ENCODE peak calls at places on chromosomes 4 and X, in nine cellular contexts. R is GM23248, T is prostate gland, P is HepG2, Z is aorta, C is IMR-90, U is GM12878, I is uterus, V is GM23338. L is an unnamed sample.

GRCh38 chr4:110628321-110629213 is 5.7 kb upstream of the PITX2 start:
- DNase-seq in V (peak; percentile 54), I (no peak), P (no peak), T (no peak), R (no peak), Z (peak; percentile 51), U (no peak), C (no peak), L (no peak)

GRCh38 chr4:121686265-121686664 is 10.5 kb downstream of the ANXA5 start:
- DNase-seq in Z (no peak), U (no peak), P (no peak), V (no peak), R (no peak), C (no peak), I (no peak), T (no peak), L (no peak)

GRCh38 chr4:116599859-116600258 is 485.5 kb downstream of the TRAM1L1 start:
- DNase-seq in T (no peak), U (no peak), Z (no peak), P (no peak), I (no peak), C (no peak), V (peak; percentile 52), R (no peak), L (peak; percentile 43)

GRCh38 chr4:113743690-113744089 is 17.8 kb downstream of the CAMK2D start:
- DNase-seq in V (no peak), C (no peak), U (no peak), R (no peak), T (no peak), Z (no peak), I (no peak), P (no peak), L (no peak)

GRCh38 chrX:48498374-48498809 is 10.4 kb upstream of the PORCN start:
- DNase-seq in Z (peak; percentile 11), U (no peak), T (no peak), V (no peak), P (no peak), C (peak; percentile 74), I (no peak), R (peak; percentile 88), L (no peak)

GRCh38 chrX:41718481-41719245 is 5.3 kb upstream of the GPR82 start:
- DNase-seq in T (no peak), C (no peak), U (no peak), I (no peak), Z (no peak), R (no peak), V (peak; percentile 78), P (peak; percentile 1), L (no peak)

GRCh38 chrX:41922694-41923171 is 621 bp downstream of the CASK start:
- DNase-seq in V (peak; percentile 11), T (peak; percentile 11), R (peak; percentile 48), Z (peak; percentile 82), C (no peak), P (no peak), I (peak; percentile 28), U (no peak), L (peak; percentile 71)

GRCh38 chr4:48173055-48173991 is 39.3 kb upstream of the TXK start:
- DNase-seq in I (peak; percentile 16), Z (no peak), R (peak; percentile 69), C (peak; percentile 90), V (peak; percentile 19), U (peak; percentile 55), P (no peak), T (no peak), L (peak; percentile 39)

GRCh38 chr4:150149381-150149780 is 71.1 kb downstream of the DCLK2 start:
- DNase-seq in T (no peak), Z (no peak), U (no peak), P (no peak), R (peak; percentile 55), I (no peak), C (no peak), V (no peak), L (no peak)

GRCh38 chr4:47926667-47927258 is 12.4 kb upstream of the NFXL1 start:
- DNase-seq in Z (no peak), C (peak; percentile 47), T (peak; percentile 30), I (peak; percentile 29), U (no peak), V (peak; percentile 94), P (peak; percentile 61), R (peak; percentile 60), L (peak; percentile 41)

GRCh38 chr4:76977731-76978350 is 28.3 kb downstream of the SEPTIN11 start:
- DNase-seq in P (no peak), C (peak; percentile 87), U (no peak), R (peak; percentile 79), Z (no peak), V (no peak), I (no peak), T (no peak), L (no peak)

GRCh38 chrX:150692837-150693781 is at the start of gene MTMR1:
- DNase-seq in P (no peak), I (peak; percentile 39), Z (peak; percentile 76), V (peak; percentile 29), U (no peak), R (peak; percentile 49), C (no peak), T (peak; percentile 19), L (peak; percentile 79)

GRCh38 chr4:86870442-86871069 is 21.4 kb upstream of the SLC10A6 start:
- DNase-seq in V (no peak), U (peak; percentile 11), C (no peak), I (no peak), R (no peak), Z (no peak), P (no peak), T (no peak), L (no peak)
- H3K4me1 ChIP-seq in V (no peaks in the 10 kb centered on the region), U (no peaks in the 10 kb centered on the region), C (no peaks in the 10 kb centered on the region), I (no peaks in the 10 kb centered on the region), R (no peaks in the 10 kb centered on the region), Z (no peaks in the 10 kb centered on the region), P (no peaks in the 10 kb centered on the region), T (no peaks in the 10 kb centered on the region), L (no peaks in the 10 kb centered on the region)

DNA sequence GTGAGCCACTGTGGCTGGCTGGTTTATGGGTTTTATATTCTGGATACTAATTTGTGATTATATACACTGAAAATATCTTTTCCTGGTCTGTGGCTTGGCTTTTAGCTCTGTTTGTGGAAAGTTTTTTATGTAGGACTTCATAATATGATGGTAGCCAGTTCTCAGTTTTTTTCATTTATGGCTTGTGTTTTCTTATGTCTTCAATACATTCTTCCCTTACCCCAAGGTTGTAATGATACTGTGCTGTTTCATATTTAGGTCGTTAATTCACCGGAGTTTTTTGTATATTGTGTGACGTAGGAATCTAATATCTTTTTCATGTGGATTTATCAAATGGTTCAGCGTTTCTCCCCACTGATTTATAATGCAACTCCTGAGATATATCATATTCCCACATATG is 6.6 kb downstream of the ZFX start:
- DNase-seq in C (no peak), V (no peak), I (no peak), P (no peak), U (no peak), Z (no peak), R (no peak), T (no peak), L (no peak)
- H3K4me1 ChIP-seq in C (peaks cover 4% of the 10 kb centered on the region), V (no peaks in the 10 kb centered on the region), I (peaks cover 11% of the 10 kb centered on the region), P (peaks cover 26% of the 10 kb centered on the region), U (peaks cover 8% of the 10 kb centered on the region), Z (no peaks in the 10 kb centered on the region), R (peaks cover 37% of the 10 kb centered on the region), T (no peaks in the 10 kb centered on the region), L (peaks cover 31% of the 10 kb centered on the region)

GRCh38 chrX:130083107-130083490 is 27.2 kb downstream of the ELF4 start:
- DNase-seq in Z (no peak), C (no peak), I (no peak), V (peak; percentile 34), T (no peak), U (no peak), P (no peak), R (no peak), L (no peak)
- H3K4me1 ChIP-seq in Z (no peaks in the 10 kb centered on the region), C (peaks cover 5% of the 10 kb centered on the region), I (no peaks in the 10 kb centered on the region), V (peaks cover 3% of the 10 kb centered on the region), T (no peaks in the 10 kb centered on the region), U (peaks cover 43% of the 10 kb centered on the region), P (peaks cover 9% of the 10 kb centered on the region), R (peaks cover 21% of the 10 kb centered on the region), L (no peaks in the 10 kb centered on the region)

GRCh38 chr4:143372093-143372915 is 35.6 kb downstream of the GAB1 start:
- DNase-seq in V (no peak), R (no peak), Z (no peak), C (no peak), P (no peak), I (no peak), U (peak; percentile 65), T (no peak), L (no peak)
- H3K4me1 ChIP-seq in V (peaks cover 12% of the 10 kb centered on the region), R (no peaks in the 10 kb centered on the region), Z (peaks cover 9% of the 10 kb centered on the region), C (peaks cover 5% of the 10 kb centered on the region), P (peaks cover 24% of the 10 kb centered on the region), I (no peaks in the 10 kb centered on the region), U (peaks cover 21% of the 10 kb centered on the region), T (no peaks in the 10 kb centered on the region), L (peaks cover 30% of the 10 kb centered on the region)

DNA sequence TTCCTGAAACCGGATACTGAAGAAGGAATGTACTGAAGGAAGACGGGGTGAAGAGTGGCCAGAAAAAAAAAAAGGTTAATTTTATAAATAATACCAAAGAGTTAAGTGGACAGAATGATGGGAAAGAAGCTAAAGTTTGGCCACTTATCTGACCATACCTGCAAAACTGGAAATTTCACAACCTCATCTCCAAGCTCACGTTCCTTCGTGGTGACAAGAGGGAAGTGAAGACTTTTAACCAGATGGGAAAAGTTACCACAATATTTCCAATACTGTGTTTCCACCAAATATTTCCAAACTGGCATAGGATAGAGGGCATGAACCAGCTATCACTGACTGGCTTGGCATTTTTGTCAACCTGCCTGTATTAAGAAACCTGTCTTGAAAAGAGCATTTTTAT is 56.4 kb downstream of the MAML3 start:
- DNase-seq in P (no peak), T (no peak), R (no peak), V (no peak), Z (no peak), I (no peak), C (no peak), U (no peak), L (no peak)
- H3K4me1 ChIP-seq in P (no peaks in the 10 kb centered on the region), T (peaks cover 21% of the 10 kb centered on the region), R (peaks cover 43% of the 10 kb centered on the region), V (peaks cover 33% of the 10 kb centered on the region), Z (peaks cover 6% of the 10 kb centered on the region), I (no peaks in the 10 kb centered on the region), C (peaks cover 41% of the 10 kb centered on the region), U (no peaks in the 10 kb centered on the region), L (peaks cover 86% of the 10 kb centered on the region)

GRCh38 chr4:80006935-80007744 is 65.9 kb downstream of the ANTXR2 start:
- DNase-seq in I (no peak), Z (no peak), P (peak; percentile 76), U (no peak), C (peak; percentile 73), T (peak; percentile 11), R (no peak), V (no peak), L (no peak)

GRCh38 chr4:80005863-80006262 is 67.2 kb downstream of the ANTXR2 start:
- DNase-seq in P (peak; percentile 19), R (no peak), U (no peak), Z (no peak), I (no peak), V (no peak), C (peak; percentile 65), T (no peak), L (no peak)

GRCh38 chr4:80008351-80008750 is 64.7 kb downstream of the ANTXR2 start:
- DNase-seq in C (no peak), T (no peak), U (no peak), V (no peak), Z (no peak), P (no peak), R (no peak), I (no peak), L (no peak)

GRCh38 chr4:80008971-80009370 is 64.1 kb downstream of the ANTXR2 start:
- DNase-seq in R (no peak), I (no peak), V (no peak), T (no peak), U (no peak), P (no peak), C (no peak), Z (no peak), L (no peak)

GRCh38 chr4:80007745-80008149 is 65.3 kb downstream of the ANTXR2 start:
- DNase-seq in R (no peak), Z (no peak), I (no peak), U (peak; percentile 26), P (no peak), V (no peak), C (no peak), T (no peak), L (no peak)
- H3K4me1 ChIP-seq in R (peaks cover 14% of the 10 kb centered on the region), Z (no peaks in the 10 kb centered on the region), I (no peaks in the 10 kb centered on the region), U (peaks cover 10% of the 10 kb centered on the region), P (peaks cover 15% of the 10 kb centered on the region), V (peaks cover 5% of the 10 kb centered on the region), C (peaks cover 6% of the 10 kb centered on the region), T (no peaks in the 10 kb centered on the region), L (peaks cover 33% of the 10 kb centered on the region)